ENCODE peak calls at places on chromosomes 13 and 19, in four cellular contexts. W, Z, E and T are unnamed samples.
A peak's percentile ranks its signal among the peaks of the same experiment; 100 is the strongest.

GRCh38 chr19:50506700-50507099 is 4.3 kb downstream of the JOSD2 start:
- DNase-seq in W (no peak), Z (no peak), E (no peak), T (no peak)

GRCh38 chr13:27082325-27082724 is 89.3 kb downstream of the USP12 start:
- DNase-seq in W (no peak), Z (no peak), E (no peak), T (no peak)

GRCh38 chr19:8194528-8195275 is 14.5 kb upstream of the CERS4 start:
- DNase-seq in W (peak; percentile 53), Z (no peak), E (no peak), T (no peak)

GRCh38 chr19:40616178-40616577 is 15.0 kb downstream of the LTBP4 start:
- DNase-seq in W (no peak), Z (no peak), E (no peak), T (no peak)

GRCh38 chr19:54462072-54462712 is 1.4 kb downstream of the LENG9 start:
- DNase-seq in W (no peak), Z (no peak), E (peak; percentile 82), T (no peak)

GRCh38 chr19:9054768-9055167 is 32.1 kb upstream of the OR1M1 start:
- DNase-seq in W (peak; percentile 90), Z (no peak), E (no peak), T (no peak)

GRCh38 chr13:111388851-111389500 is 68.5 kb downstream of the TEX29 start:
- DNase-seq in W (peak; percentile 36), Z (no peak), E (no peak), T (no peak)

GRCh38 chr13:107669356-107669755 is 546.0 kb downstream of the LIG4 start:
- DNase-seq in W (no peak), Z (no peak), E (no peak), T (no peak)

GRCh38 chr19:35549174-35549788 is 3.9 kb downstream of the TMEM147 start:
- DNase-seq in W (peak; percentile 88), Z (peak; percentile 35), E (no peak), T (peak; percentile 67)

GRCh38 chr19:16371540-16371986 is 46.9 kb downstream of the KLF2 start:
- DNase-seq in W (no peak), Z (no peak), E (no peak), T (peak; percentile 45)

GRCh38 chr13:49536144-49536873 is 40.6 kb downstream of the PHF11 start:
- DNase-seq in W (no peak), Z (no peak), E (no peak), T (no peak)

GRCh38 chr19:52748336-52748950 is 13.6 kb upstream of the ZNF611 start:
- DNase-seq in W (no peak), Z (peak; percentile 39), E (no peak), T (no peak)

GRCh38 chr19:1123885-1124677 is 20.3 kb downstream of the GPX4 start:
- DNase-seq in W (no peak), Z (no peak), E (no peak), T (no peak)

GRCh38 chr19:10701955-10702307 is 692 bp downstream of the QTRT1 start:
- DNase-seq in W (peak; percentile 84), Z (no peak), E (no peak), T (no peak)

GRCh38 chr13:30738526-30738925 is 3.2 kb downstream of the ALOX5AP start:
- DNase-seq in W (peak; percentile 55), Z (no peak), E (no peak), T (no peak)

GRCh38 chr13:78881746-78882145 is 222.8 kb upstream of the OBI1 start:
- DNase-seq in W (no peak), Z (no peak), E (no peak), T (no peak)

GRCh38 chr13:43686557-43686956 is 100.2 kb downstream of the ENOX1 start:
- DNase-seq in W (no peak), Z (peak; percentile 46), E (peak; percentile 56), T (no peak)

GRCh38 chr13:33633701-33634525 is 184.0 kb upstream of the RFC3 start:
- DNase-seq in W (no peak), Z (no peak), E (no peak), T (no peak)

GRCh38 chr13:21203132-21203531 is 26.7 kb downstream of the MRPL57 start:
- DNase-seq in W (no peak), Z (no peak), E (no peak), T (no peak)

GRCh38 chr19:12224676-12225075 is 61.8 kb downstream of the ZNF136 start:
- DNase-seq in W (no peak), Z (no peak), E (no peak), T (no peak)

GRCh38 chr13:98976338-98976737 is 1.5 kb downstream of the DOCK9 start:
- DNase-seq in W (no peak), Z (no peak), E (no peak), T (no peak)

GRCh38 chr13:75841905-75842304 is 205.8 kb downstream of the LMO7 start:
- DNase-seq in W (no peak), Z (no peak), E (no peak), T (no peak)

GRCh38 chr19:37995346-37995745 is 88.3 kb downstream of the SIPA1L3 start:
- DNase-seq in W (no peak), Z (no peak), E (no peak), T (no peak)

GRCh38 chr13:102901056-102901455 is 55.2 kb downstream of the ERCC5 start:
- DNase-seq in W (no peak), Z (no peak), E (no peak), T (no peak)

GRCh38 chr13:111916201-111916600 is 150.7 kb upstream of the SOX1 start:
- DNase-seq in W (peak; percentile 13), Z (no peak), E (no peak), T (no peak)

GRCh38 chr13:106917024-106917491 is 349.1 kb upstream of the ARGLU1 start:
- DNase-seq in W (no peak), Z (no peak), E (no peak), T (no peak)

GRCh38 chr13:82323101-82323500 is 1559.2 kb downstream of the SLITRK1 start:
- DNase-seq in W (no peak), Z (no peak), E (no peak), T (no peak)

GRCh38 chr19:35449347-35450043 is 1.4 kb downstream of the FFAR2 start:
- DNase-seq in W (no peak), Z (no peak), E (no peak), T (no peak)

GRCh38 chr19:9037415-9038062 is 27.3 kb upstream of the MUC16 start:
- DNase-seq in W (no peak), Z (peak; percentile 27), E (no peak), T (no peak)

GRCh38 chr19:5131031-5131865 is 162.3 kb downstream of the KDM4B start:
- DNase-seq in W (peak; percentile 69), Z (no peak), E (no peak), T (no peak)

GRCh38 chr19:5132698-5133651 is 164.1 kb downstream of the KDM4B start:
- DNase-seq in W (no peak), Z (no peak), E (no peak), T (no peak)

GRCh38 chr19:5130371-5131030 is 161.6 kb downstream of the KDM4B start:
- DNase-seq in W (peak; percentile 61), Z (no peak), E (no peak), T (no peak)

GRCh38 chr19:5133986-5134595 is 165.2 kb downstream of the KDM4B start:
- DNase-seq in W (no peak), Z (no peak), E (no peak), T (no peak)

GRCh38 chr19:5131866-5132561 is 163.1 kb downstream of the KDM4B start:
- DNase-seq in W (no peak), Z (no peak), E (no peak), T (no peak)
- H3K4me3 ChIP-seq in W (no peak overlapping the region), Z (no peak overlapping the region), E (no peak overlapping the region), T (no peak overlapping the region)

DNA sequence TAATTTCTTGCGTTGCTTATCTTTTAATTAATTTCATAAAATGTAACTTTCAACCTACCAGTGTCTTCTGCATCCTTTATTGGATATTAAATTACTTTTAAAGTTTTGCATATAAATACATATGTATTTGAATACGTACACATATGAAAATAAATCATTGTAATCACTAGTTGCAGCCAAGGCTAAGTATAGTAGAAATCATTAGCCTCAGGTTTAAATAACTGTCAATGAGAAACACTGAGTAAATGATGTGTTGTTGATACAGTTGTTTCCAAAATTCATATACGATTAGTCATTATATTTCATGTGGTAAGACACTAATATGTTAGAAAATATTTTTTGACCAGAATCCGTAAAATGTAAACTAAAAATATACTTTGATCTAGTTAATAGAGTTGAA is 1267.1 kb upstream of the PCDH20 start:
- DNase-seq in W (no peak), Z (no peak), E (no peak), T (no peak)
- H3K27me3 ChIP-seq in W (no peaks in the 10 kb centered on the region), Z (no peaks in the 10 kb centered on the region), E (no peaks in the 10 kb centered on the region), T (no peaks in the 10 kb centered on the region)

GRCh38 chr19:47179643-47180310 is 49.1 kb downstream of the SAE1 start:
- DNase-seq in W (no peak), Z (no peak), E (no peak), T (no peak)
- H3K36me3 ChIP-seq in W (peaks cover 93% of the 10 kb centered on the region), Z (no peaks in the 10 kb centered on the region), E (peaks cover 6% of the 10 kb centered on the region), T (no peaks in the 10 kb centered on the region)

GRCh38 chr13:46667687-46668281 is 114.8 kb downstream of the LRCH1 start:
- DNase-seq in W (no peak), Z (no peak), E (no peak), T (no peak)
- H3K4me3 ChIP-seq in W (no peak overlapping the region), Z (no peak overlapping the region), E (peak overlapping the region; percentile 21), T (no peak overlapping the region)